ENCODE peak calls at places on chromosomes 7 and 10, in nine cellular contexts. O is lower lobe of right lung; I is skeletal muscle cell; U is GM23248; V is CD4-positive, CD25-positive, alpha-beta regulatory T cell; F is adrenal gland; G is transverse colon; R is neuronal stem cell; M is astrocyte of the spinal cord. C is an unnamed sample.

GRCh38 chr10:51806079-51806835 is 106.9 kb upstream of the CSTF2T start:
- DNase-seq in O (no peak), I (no peak), U (no peak), V (no peak), F (no peak), G (no peak), R (no peak), M (no peak), C (no peak)

GRCh38 chr10:130967784-130968183 is 343.7 kb downstream of the TCERG1L start:
- DNase-seq in O (no peak), I (no peak), U (no peak), V (no peak), F (no peak), G (no peak), R (no peak), M (no peak), C (no peak)

GRCh38 chr7:2809903-2810628 is 34.0 kb downstream of the GNA12 start:
- DNase-seq in O (no peak), I (no peak), U (peak; percentile 55), V (no peak), F (no peak), G (no peak), R (no peak), M (no peak), C (no peak)

GRCh38 chr7:151687523-151688235 is 168.0 kb upstream of the RHEB start:
- DNase-seq in O (peak; percentile 73), I (peak; percentile 74), U (peak; percentile 96), V (no peak), F (peak; percentile 81), G (peak; percentile 51), R (peak; percentile 39), M (peak; percentile 94), C (peak; percentile 94)

GRCh38 chr10:114642729-114643128 is 15.3 kb downstream of the ABLIM1 start:
- DNase-seq in O (no peak), I (no peak), U (no peak), V (no peak), F (no peak), G (no peak), R (no peak), M (no peak), C (no peak)

GRCh38 chr10:123375738-123376137 is 221.5 kb downstream of the BUB3 start:
- DNase-seq in O (no peak), I (no peak), U (no peak), V (no peak), F (no peak), G (no peak), R (no peak), M (no peak), C (no peak)

GRCh38 chr7:157685430-157686284 is 348.9 kb downstream of the DNAJB6 start:
- DNase-seq in O (no peak), I (no peak), U (no peak), V (no peak), F (no peak), G (no peak), R (peak; percentile 21), M (no peak), C (no peak)

GRCh38 chr10:131979336-131979735 is 2.4 kb downstream of the BNIP3 start:
- DNase-seq in O (no peak), I (no peak), U (no peak), V (no peak), F (no peak), G (no peak), R (no peak), M (no peak), C (no peak)

GRCh38 chr7:81845628-81846259 is 75.9 kb upstream of the HGF start:
- DNase-seq in O (no peak), I (peak; percentile 20), U (peak; percentile 50), V (no peak), F (no peak), G (no peak), R (no peak), M (no peak), C (no peak)

GRCh38 chr10:69684020-69684980 is 54.3 kb downstream of the FAM241B start:
- DNase-seq in O (peak; percentile 80), I (no peak), U (peak; percentile 45), V (no peak), F (peak; percentile 20), G (peak; percentile 90), R (no peak), M (peak; percentile 23), C (peak; percentile 92)

GRCh38 chr10:20674870-20675385 is 222.2 kb downstream of the NEBL start:
- DNase-seq in O (no peak), I (no peak), U (no peak), V (no peak), F (no peak), G (no peak), R (peak; percentile 32), M (no peak), C (no peak)
- H3K4me3 ChIP-seq in O (no peak overlapping the region), I (no peak overlapping the region), U (no peak overlapping the region), V (no peak overlapping the region), F (no peak overlapping the region), G (no peak overlapping the region), R (no peak overlapping the region), M (no peak overlapping the region), C (no peak overlapping the region)

GRCh38 chr10:107616463-107617131 is 452.1 kb upstream of the SORCS1 start:
- DNase-seq in O (no peak), I (peak; percentile 67), U (peak; percentile 91), V (no peak), F (no peak), G (no peak), R (no peak), M (no peak), C (peak; percentile 97)

GRCh38 chr10:107616031-107616430 is 451.5 kb upstream of the SORCS1 start:
- DNase-seq in O (no peak), I (no peak), U (peak; percentile 43), V (no peak), F (no peak), G (no peak), R (no peak), M (no peak), C (peak; percentile 62)

GRCh38 chr10:107614939-107615665 is 450.6 kb upstream of the SORCS1 start:
- DNase-seq in O (no peak), I (no peak), U (peak; percentile 73), V (no peak), F (no peak), G (no peak), R (no peak), M (peak; percentile 58), C (peak; percentile 72)

DNA sequence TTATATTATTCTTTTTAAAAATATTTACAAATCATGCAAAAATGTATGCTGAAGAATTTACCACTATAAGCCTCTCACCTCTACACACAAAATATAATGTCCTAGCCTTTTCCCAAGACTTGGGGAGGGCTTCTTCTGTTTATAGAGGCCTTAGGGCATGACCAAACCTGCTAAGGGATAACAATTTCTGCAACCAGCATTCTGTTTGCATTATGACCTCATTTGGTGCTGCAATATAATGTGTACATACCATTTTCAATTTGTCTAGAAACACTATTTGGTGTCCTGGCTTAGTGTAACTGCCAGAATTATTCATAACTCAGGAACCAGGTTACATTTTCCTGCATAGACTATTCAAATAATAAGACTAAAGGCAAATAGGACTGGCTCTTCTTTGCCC is 446.6 kb upstream of the SORCS1 start:
- DNase-seq in O (no peak), I (no peak), U (peak; percentile 10), V (no peak), F (no peak), G (no peak), R (no peak), M (no peak), C (peak; percentile 91)
- H3K4me3 ChIP-seq in O (no peak overlapping the region), I (no peak overlapping the region), U (no peak overlapping the region), V (no peak overlapping the region), F (no peak overlapping the region), G (no peak overlapping the region), R (no peak overlapping the region), M (no peak overlapping the region), C (no peak overlapping the region)

GRCh38 chr10:29631049-29631339 is 3.8 kb downstream of the SVIL start:
- DNase-seq in O (no peak), I (no peak), U (no peak), V (no peak), F (no peak), G (no peak), R (no peak), M (no peak), C (no peak)

GRCh38 chr10:29628912-29629526 is 5.8 kb downstream of the SVIL start:
- DNase-seq in O (no peak), I (no peak), U (no peak), V (no peak), F (no peak), G (no peak), R (no peak), M (no peak), C (no peak)

GRCh38 chr10:29627201-29628105 is 7.3 kb downstream of the SVIL start:
- DNase-seq in O (no peak), I (no peak), U (peak; percentile 80), V (no peak), F (no peak), G (no peak), R (no peak), M (peak; percentile 45), C (no peak)

GRCh38 chr10:29634105-29634504 is 666 bp downstream of the SVIL start:
- DNase-seq in O (no peak), I (no peak), U (no peak), V (no peak), F (no peak), G (no peak), R (no peak), M (no peak), C (peak; percentile 76)

DNA sequence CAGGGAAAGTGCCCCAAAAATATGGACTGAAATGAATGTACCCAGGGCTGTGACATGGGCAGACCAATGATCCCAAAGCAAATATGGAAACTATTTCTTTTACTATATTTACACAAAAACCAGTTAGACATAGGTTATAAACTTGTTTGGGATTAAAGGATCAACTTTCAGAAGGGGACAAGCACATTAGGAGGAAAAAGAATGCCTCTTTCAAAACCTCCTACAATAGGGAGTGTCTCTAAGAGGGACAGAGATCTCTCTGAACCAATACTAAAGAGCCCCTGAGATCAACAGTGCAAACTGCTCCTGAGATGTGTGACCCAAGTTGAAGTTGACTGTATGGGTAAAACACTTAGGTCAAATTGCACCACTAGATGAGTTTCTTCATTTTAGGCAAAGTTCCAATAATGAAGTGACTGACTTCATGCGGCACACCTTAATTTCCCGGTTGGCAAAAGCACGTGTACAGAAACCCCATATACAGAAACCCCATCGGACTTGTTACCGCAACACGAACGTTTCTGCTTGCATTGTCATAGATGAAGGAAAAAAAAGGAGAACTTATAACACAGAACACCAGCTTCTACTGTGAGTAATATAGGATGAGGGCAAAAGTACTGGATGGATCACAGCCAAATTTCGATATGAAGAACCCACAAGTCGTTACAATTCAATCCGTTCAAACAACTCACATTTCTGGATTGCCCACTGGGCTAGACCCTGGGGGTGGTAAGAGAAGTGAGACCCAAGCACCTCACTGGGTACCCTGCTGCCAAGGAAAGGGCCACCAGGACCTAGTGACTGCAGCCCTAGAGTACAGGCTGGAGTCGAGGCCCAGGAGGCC is 4.3 kb downstream of the SVIL start:
- DNase-seq in O (no peak), I (no peak), U (no peak), V (no peak), F (no peak), G (no peak), R (no peak), M (no peak), C (peak; percentile 95)
- H3K4me3 ChIP-seq in O (no peak overlapping the region), I (no peak overlapping the region), U (no peak overlapping the region), V (no peak overlapping the region), F (no peak overlapping the region), G (peak overlapping the region; percentile 8), R (no peak overlapping the region), M (no peak overlapping the region), C (no peak overlapping the region)

DNA sequence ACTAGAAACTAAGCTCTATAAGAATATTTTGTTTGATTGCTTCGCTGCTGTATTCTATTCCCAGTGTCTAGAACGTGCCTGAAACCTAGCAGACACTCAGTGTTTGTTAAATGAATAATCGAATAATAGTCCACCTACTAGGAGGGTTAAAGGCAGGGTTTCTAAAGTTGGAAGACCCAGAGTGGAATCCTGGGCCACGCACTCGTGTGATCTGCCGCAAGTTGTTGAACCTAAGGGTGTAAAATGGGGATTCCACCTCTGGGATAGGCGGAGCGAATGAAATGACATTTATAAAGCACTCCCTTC is 702 bp upstream of the AGFG2 start:
- DNase-seq in O (no peak), I (no peak), U (no peak), V (no peak), F (no peak), G (no peak), R (no peak), M (no peak), C (no peak)
- H3K4me3 ChIP-seq in O (peak overlapping the region; percentile 34), I (peak overlapping the region; percentile 53), U (peak overlapping the region; percentile 66), V (peak overlapping the region; percentile 88), F (no peak overlapping the region), G (peak overlapping the region; percentile 21), R (peak overlapping the region; percentile 42), M (peak overlapping the region; percentile 40), C (peak overlapping the region; percentile 49)

C was measured in epithelial cell of esophagus.